ENCODE peak calls at places on chromosome 5, in seven cellular contexts. J is H4; H is stimulated activated CD4-positive, alpha-beta T cell treated with anti-CD3 and anti-CD28 coated beads, Interleukin-12 subunit alpha, Interleukin-12 subunit beta, amount 100 ng/mL, for 4 hours; V is CD4-positive, alpha-beta memory T cell; K is sigmoid colon; F is activated gamma-delta T cell; R is ureter. I is an unnamed sample.
A peak's percentile ranks its signal among the peaks of the same experiment; 100 is the strongest.

GRCh38 chr5:150153957-150154617 is 1.6 kb downstream of the PDGFRB start:
- DNase-seq in K (no peak), H (no peak), R (no peak), V (no peak), J (peak; percentile 74), F (no peak), I (no peak)

GRCh38 chr5:124634820-124635323 is 111.6 kb downstream of the ZNF608 start:
- DNase-seq in R (no peak), F (no peak), H (no peak), V (no peak), K (no peak), J (peak; percentile 82), I (no peak)

GRCh38 chr5:98962587-98962986 is 33.8 kb upstream of the CHD1 start:
- DNase-seq in R (no peak), F (no peak), K (no peak), V (no peak), J (no peak), H (no peak), I (no peak)

GRCh38 chr5:34504967-34505366 is 151.2 kb upstream of the RAI14 start:
- DNase-seq in J (no peak), R (no peak), K (no peak), F (no peak), H (no peak), V (no peak), I (no peak)

GRCh38 chr5:6768590-6769230 is 55.5 kb downstream of the TENT4A start:
- DNase-seq in V (no peak), R (no peak), K (no peak), H (no peak), J (no peak), F (no peak), I (no peak)

GRCh38 chr5:102718819-102719218 is 36.3 kb upstream of the PAM start:
- DNase-seq in H (no peak), K (no peak), V (no peak), J (no peak), F (no peak), R (no peak), I (no peak)

GRCh38 chr5:139131062-139131856 is 66.9 kb downstream of the SIL1 start:
- DNase-seq in V (no peak), H (no peak), R (peak; percentile 65), F (no peak), K (peak; percentile 83), J (no peak), I (no peak)

GRCh38 chr5:148792649-148793048 is 33.8 kb upstream of the ADRB2 start:
- DNase-seq in J (no peak), H (no peak), R (no peak), F (no peak), K (no peak), V (no peak), I (no peak)

GRCh38 chr5:170589643-170590042 is 85.8 kb downstream of the KCNIP1 start:
- DNase-seq in R (no peak), J (no peak), H (no peak), K (no peak), F (no peak), V (no peak), I (no peak)

GRCh38 chr5:53785924-53786323 is 225.5 kb downstream of the NDUFS4 start:
- DNase-seq in F (no peak), K (no peak), V (no peak), H (no peak), R (no peak), J (no peak), I (no peak)

GRCh38 chr5:176409765-176410164 is 6.6 kb downstream of the CLTB start:
- DNase-seq in R (no peak), F (no peak), J (no peak), V (no peak), K (no peak), H (no peak), I (no peak)

GRCh38 chr5:149840226-149840825 is 104.3 kb downstream of the PDE6A start:
- DNase-seq in K (no peak), H (no peak), R (no peak), J (no peak), F (no peak), V (no peak), I (no peak)

GRCh38 chr5:123813937-123814624 is 302.1 kb downstream of the CSNK1G3 start:
- DNase-seq in K (no peak), R (no peak), J (peak; percentile 74), F (no peak), V (no peak), H (no peak), I (no peak)

GRCh38 chr5:105952875-105953274 is 1717.9 kb downstream of the EFNA5 start:
- DNase-seq in V (no peak), K (no peak), F (no peak), R (no peak), J (peak; percentile 28), H (no peak), I (no peak)

GRCh38 chr5:139677404-139678282 is 29.5 kb downstream of the CXXC5 start:
- DNase-seq in F (no peak), H (no peak), R (no peak), V (no peak), J (no peak), K (no peak), I (no peak)

GRCh38 chr5:26582350-26583040 is 455.9 kb downstream of the CDH9 start:
- DNase-seq in H (no peak), K (no peak), V (no peak), J (no peak), R (no peak), F (no peak), I (no peak)

GRCh38 chr5:129770034-129770433 is 22.1 kb downstream of the MINAR2 start:
- DNase-seq in J (no peak), F (no peak), V (no peak), K (no peak), R (no peak), H (no peak), I (no peak)